ENCODE peak calls at places on chromosomes 2 and 18, in four cellular contexts. S is type B pancreatic cell, K is SK-MEL-5, O is iris pigment epithelial cell. D is an unnamed sample.

GRCh38 chr2:130355578-130356431 is at the start of gene PTPN18:
- DNase-seq in S (peak), K (peak), O (peak), D (peak)

GRCh38 chr2:98739020-98739419 is 8.1 kb upstream of the MGAT4A start:
- DNase-seq in S (no peak), K (no peak), O (no peak), D (no peak)

GRCh38 chr2:104854507-104855173 is 725 bp downstream of the POU3F3 start:
- DNase-seq in S (no peak), K (no peak), O (no peak), D (no peak)

GRCh38 chr18:48996901-48997463 is 46.2 kb upstream of the SMAD7 start:
- DNase-seq in S (no peak), K (no peak), O (peak), D (peak)

GRCh38 chr18:47901624-47902362 is 28.7 kb downstream of the SMAD2 start:
- DNase-seq in S (no peak), K (no peak), O (no peak), D (peak)

GRCh38 chr18:4060427-4061281 is 394.5 kb downstream of the DLGAP1 start:
- DNase-seq in S (no peak), K (no peak), O (no peak), D (peak)

GRCh38 chr2:225354281-225354774 is 45.2 kb upstream of the NYAP2 start:
- DNase-seq in S (no peak), K (no peak), O (peak), D (peak)

GRCh38 chr18:25810736-25811135 is 279.7 kb downstream of the SS18 start:
- DNase-seq in S (no peak), K (no peak), O (no peak), D (no peak)

GRCh38 chr2:108189316-108189715 is 50.5 kb upstream of the SULT1C3 start:
- DNase-seq in S (no peak), K (peak), O (peak), D (no peak)

GRCh38 chr18:62187543-62188378 is 706 bp downstream of the RELCH start:
- DNase-seq in S (peak), K (peak), O (peak), D (peak)

GRCh38 chr18:74631242-74632087 is 33.8 kb downstream of the ZNF407 start:
- DNase-seq in S (no peak), K (no peak), O (peak), D (peak)

GRCh38 chr2:240579771-240580614 is 6.5 kb upstream of the CAPN10 start:
- DNase-seq in S (no peak), K (no peak), O (peak), D (no peak)

GRCh38 chr2:26590439-26590838 is 50.7 kb downstream of the CIB4 start:
- DNase-seq in S (peak), K (no peak), O (no peak), D (peak)

GRCh38 chr2:175973373-175973772 is 28.7 kb downstream of the LNPK start:
- DNase-seq in S (no peak), K (no peak), O (no peak), D (no peak)

GRCh38 chr2:98334439-98335078 is 11.7 kb upstream of the CNGA3 start:
- DNase-seq in S (no peak), K (no peak), O (peak), D (no peak)

GRCh38 chr2:29123584-29124349 is 8.6 kb downstream of the CLIP4 start:
- DNase-seq in S (no peak), K (peak), O (peak), D (no peak)

D was measured in OCI-M1.